ENCODE peak calls at places on chromosomes 12 and 14, in six cellular contexts. One of them, this sample, is unnamed.

GRCh38 chr12:123905319-123905925 is 67.2 kb downstream of the CCDC92 start:
- DNase-seq in H9: peak
- DNase-seq in IMR-90: peak
- DNase-seq in mesenchymal stem cell: peak
- DNase-seq in trophoblast cell: peak
- DNase-seq in H1: no peak
- DNase-seq in this sample: peak

GRCh38 chr12:115097406-115097805 is 413.4 kb upstream of the TBX3 start:
- DNase-seq in H9: no peak
- DNase-seq in IMR-90: no peak
- DNase-seq in mesenchymal stem cell: no peak
- DNase-seq in trophoblast cell: no peak
- DNase-seq in H1: no peak
- DNase-seq in this sample: no peak

GRCh38 chr12:117685115-117685926 is 283.5 kb downstream of the KSR2 start:
- DNase-seq in H9: peak
- DNase-seq in IMR-90: no peak
- DNase-seq in mesenchymal stem cell: peak
- DNase-seq in trophoblast cell: peak
- DNase-seq in H1: peak
- DNase-seq in this sample: peak

GRCh38 chr12:110314308-110314707 is 33.3 kb downstream of the ATP2A2 start:
- DNase-seq in H9: no peak
- DNase-seq in IMR-90: peak
- DNase-seq in mesenchymal stem cell: peak
- DNase-seq in trophoblast cell: no peak
- DNase-seq in H1: no peak
- DNase-seq in this sample: no peak

GRCh38 chr14:64800000-64800399 is 79.7 kb downstream of the SPTB start:
- DNase-seq in H9: peak
- DNase-seq in IMR-90: peak
- DNase-seq in mesenchymal stem cell: peak
- DNase-seq in trophoblast cell: no peak
- DNase-seq in H1: no peak
- DNase-seq in this sample: no peak

GRCh38 chr14:35240233-35240632 is 51.9 kb upstream of the PSMA6 start:
- DNase-seq in H9: no peak
- DNase-seq in IMR-90: no peak
- DNase-seq in mesenchymal stem cell: no peak
- DNase-seq in trophoblast cell: peak
- DNase-seq in H1: no peak
- DNase-seq in this sample: no peak

GRCh38 chr12:52760623-52761022 is 16.5 kb downstream of the KRT76 start:
- DNase-seq in H9: no peak
- DNase-seq in IMR-90: no peak
- DNase-seq in mesenchymal stem cell: no peak
- DNase-seq in trophoblast cell: no peak
- DNase-seq in H1: no peak
- DNase-seq in this sample: no peak

GRCh38 chr14:69582207-69582606 is 7.5 kb upstream of the CCDC177 start:
- DNase-seq in H9: no peak
- DNase-seq in IMR-90: peak
- DNase-seq in mesenchymal stem cell: peak
- DNase-seq in trophoblast cell: no peak
- DNase-seq in H1: no peak
- DNase-seq in this sample: no peak

GRCh38 chr14:74882103-74882920 is 596 bp downstream of the DLST start:
- DNase-seq in H9: no peak
- DNase-seq in IMR-90: peak
- DNase-seq in mesenchymal stem cell: peak
- DNase-seq in trophoblast cell: no peak
- DNase-seq in H1: no peak
- DNase-seq in this sample: peak

GRCh38 chr14:88013750-88014349 is 8.9 kb downstream of the GPR65 start:
- DNase-seq in H9: peak
- DNase-seq in IMR-90: peak
- DNase-seq in mesenchymal stem cell: peak
- DNase-seq in trophoblast cell: peak
- DNase-seq in H1: no peak
- DNase-seq in this sample: peak

GRCh38 chr14:68079941-68080697 is 260.5 kb downstream of the RAD51B start:
- DNase-seq in H9: no peak
- DNase-seq in IMR-90: peak
- DNase-seq in mesenchymal stem cell: peak
- DNase-seq in trophoblast cell: no peak
- DNase-seq in H1: no peak
- DNase-seq in this sample: no peak

GRCh38 chr14:68651652-68652432 is 141.0 kb downstream of the ZFP36L1 start:
- DNase-seq in H9: peak
- DNase-seq in IMR-90: peak
- DNase-seq in mesenchymal stem cell: peak
- DNase-seq in trophoblast cell: no peak
- DNase-seq in H1: no peak
- DNase-seq in this sample: no peak

GRCh38 chr12:109726511-109727038 is 12.9 kb downstream of the FAM222A start:
- DNase-seq in H9: peak
- DNase-seq in IMR-90: no peak
- DNase-seq in mesenchymal stem cell: no peak
- DNase-seq in trophoblast cell: no peak
- DNase-seq in H1: no peak
- DNase-seq in this sample: no peak

GRCh38 chr12:90858261-90858660 is 96.7 kb downstream of the CCER1 start:
- DNase-seq in H9: no peak
- DNase-seq in IMR-90: peak
- DNase-seq in mesenchymal stem cell: no peak
- DNase-seq in trophoblast cell: no peak
- DNase-seq in H1: no peak
- DNase-seq in this sample: peak

GRCh38 chr14:73236157-73236556 is 1.1 kb upstream of the PAPLN start:
- DNase-seq in H9: no peak
- DNase-seq in IMR-90: no peak
- DNase-seq in mesenchymal stem cell: no peak
- DNase-seq in trophoblast cell: no peak
- DNase-seq in H1: no peak
- DNase-seq in this sample: no peak

GRCh38 chr14:73238262-73238852 is 1.1 kb downstream of the PAPLN start:
- DNase-seq in H9: no peak
- DNase-seq in IMR-90: peak
- DNase-seq in mesenchymal stem cell: peak
- DNase-seq in trophoblast cell: no peak
- DNase-seq in H1: no peak
- DNase-seq in this sample: no peak

GRCh38 chr14:73236752-73237218 is 521 bp upstream of the PAPLN start:
- DNase-seq in H9: no peak
- DNase-seq in IMR-90: no peak
- DNase-seq in mesenchymal stem cell: no peak
- DNase-seq in trophoblast cell: no peak
- DNase-seq in H1: no peak
- DNase-seq in this sample: no peak

GRCh38 chr14:73237786-73238261 is 518 bp downstream of the PAPLN start:
- DNase-seq in H9: no peak
- DNase-seq in IMR-90: no peak
- DNase-seq in mesenchymal stem cell: no peak
- DNase-seq in trophoblast cell: no peak
- DNase-seq in H1: no peak
- DNase-seq in this sample: no peak

DNA sequence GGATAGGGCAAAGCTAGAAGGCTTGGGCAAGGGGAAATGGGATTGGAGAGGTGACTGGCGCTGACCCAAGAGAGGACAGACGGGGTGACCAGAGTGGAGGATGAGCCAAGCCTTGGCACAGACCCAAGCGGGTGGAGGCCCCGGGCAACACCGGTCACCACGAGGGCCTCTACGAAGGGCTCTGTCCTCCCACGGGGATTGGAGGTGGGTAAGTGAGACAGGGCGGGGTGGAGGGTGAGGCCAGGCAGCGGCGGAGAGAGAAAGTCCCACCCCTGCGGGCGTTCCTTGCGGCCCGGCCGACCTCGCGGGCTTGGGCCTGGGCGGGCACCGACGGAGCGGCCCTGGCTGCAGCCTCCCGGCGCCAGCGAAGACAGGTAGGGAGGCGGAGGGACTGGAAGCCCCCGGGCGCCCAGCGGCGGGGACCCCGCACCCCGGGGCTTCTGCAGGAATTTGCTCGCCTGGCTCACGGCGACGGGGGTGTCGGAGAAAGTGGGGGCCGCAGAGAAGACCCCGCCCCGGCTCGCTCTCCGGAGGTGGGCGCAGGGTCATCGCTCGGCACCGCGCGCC is at the start of gene PAPLN:
- DNase-seq in H9: no peak
- DNase-seq in IMR-90: no peak
- DNase-seq in mesenchymal stem cell: no peak
- DNase-seq in trophoblast cell: no peak
- DNase-seq in H1: no peak
- DNase-seq in this sample: no peak
- H2AFZ ChIP-seq in H9: no peak
- H2AFZ ChIP-seq in IMR-90: peak
- H2AFZ ChIP-seq in mesenchymal stem cell: peak
- H2AFZ ChIP-seq in trophoblast cell: peak
- H2AFZ ChIP-seq in H1: peak
- H2AFZ ChIP-seq in this sample: peak

DNA sequence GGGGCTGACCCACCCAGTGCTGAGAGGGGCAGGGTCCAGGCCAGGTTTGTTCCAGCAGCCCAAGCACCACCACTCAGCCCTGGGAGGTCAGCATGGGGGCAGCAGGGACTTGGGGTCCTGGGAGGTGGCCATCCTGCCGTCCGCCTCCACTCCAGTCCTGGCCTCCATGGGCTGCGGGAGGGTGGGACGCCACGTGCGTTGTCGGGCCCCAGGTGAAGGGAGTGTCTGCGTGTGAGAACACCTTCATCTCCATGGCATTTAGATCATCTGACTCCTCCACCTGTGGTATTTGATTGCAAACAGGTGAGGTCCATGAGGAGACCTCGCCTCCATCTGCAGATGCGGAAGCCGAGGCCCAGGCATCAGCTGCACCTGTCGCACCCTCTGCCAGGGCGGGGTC is 44.1 kb downstream of the FBRSL1 start:
- DNase-seq in H9: no peak
- DNase-seq in IMR-90: no peak
- DNase-seq in mesenchymal stem cell: no peak
- DNase-seq in trophoblast cell: no peak
- DNase-seq in H1: no peak
- DNase-seq in this sample: no peak
- H4K91ac ChIP-seq in H9: no peak
- H4K91ac ChIP-seq in IMR-90: no peak
- H4K91ac ChIP-seq in mesenchymal stem cell: no peak
- H4K91ac ChIP-seq in trophoblast cell: no peak
- H4K91ac ChIP-seq in H1: no peak
- H4K91ac ChIP-seq in this sample: no peak

GRCh38 chr14:39432619-39433451 is 602 bp upstream of the FBXO33 start:
- DNase-seq in H9: peak
- DNase-seq in IMR-90: peak
- DNase-seq in mesenchymal stem cell: peak
- DNase-seq in trophoblast cell: peak
- DNase-seq in H1: peak
- DNase-seq in this sample: peak

GRCh38 chr14:39433452-39433813 is 1.2 kb upstream of the FBXO33 start:
- DNase-seq in H9: no peak
- DNase-seq in IMR-90: no peak
- DNase-seq in mesenchymal stem cell: no peak
- DNase-seq in trophoblast cell: no peak
- DNase-seq in H1: no peak
- DNase-seq in this sample: no peak

GRCh38 chr14:39431416-39432178 is 636 bp downstream of the FBXO33 start:
- DNase-seq in H9: peak
- DNase-seq in IMR-90: peak
- DNase-seq in mesenchymal stem cell: peak
- DNase-seq in trophoblast cell: peak
- DNase-seq in H1: no peak
- DNase-seq in this sample: peak

GRCh38 chr14:39430762-39431415 is 1.3 kb downstream of the FBXO33 start:
- DNase-seq in H9: no peak
- DNase-seq in IMR-90: peak
- DNase-seq in mesenchymal stem cell: no peak
- DNase-seq in trophoblast cell: peak
- DNase-seq in H1: no peak
- DNase-seq in this sample: no peak

DNA sequence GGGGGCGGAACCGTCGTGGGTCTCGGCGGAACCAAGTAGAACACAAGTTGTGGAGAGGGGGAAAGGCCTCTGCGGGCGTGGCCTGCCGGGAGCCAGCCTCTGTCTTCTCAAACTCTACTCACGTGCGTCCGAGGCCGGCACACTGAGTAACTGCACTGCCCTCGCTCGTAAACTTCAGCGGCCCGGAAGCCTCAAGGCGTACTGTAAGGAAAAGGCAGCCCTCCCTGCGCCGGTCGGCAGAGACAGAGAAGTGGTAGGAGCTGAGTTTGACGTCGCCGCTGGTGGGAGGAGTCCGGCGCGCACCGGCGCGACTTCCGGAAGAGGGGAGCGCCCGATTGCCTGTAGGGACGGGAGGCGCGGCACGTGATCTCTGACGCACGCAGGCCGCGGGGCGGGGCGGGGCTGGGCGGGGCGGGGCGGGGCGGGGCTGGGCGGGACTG is at the start of gene FBXO33:
- DNase-seq in H9: peak
- DNase-seq in IMR-90: peak
- DNase-seq in mesenchymal stem cell: peak
- DNase-seq in trophoblast cell: peak
- DNase-seq in H1: peak
- DNase-seq in this sample: peak
- H3K23ac ChIP-seq in H9: no peak
- H3K23ac ChIP-seq in IMR-90: peak
- H3K23ac ChIP-seq in mesenchymal stem cell: peak
- H3K23ac ChIP-seq in trophoblast cell: peak
- H3K23ac ChIP-seq in H1: no peak
- H3K23ac ChIP-seq in this sample: peak

GRCh38 chr14:94517641-94518257 is 8.5 kb upstream of the SERPINA12 start:
- DNase-seq in H9: no peak
- DNase-seq in IMR-90: no peak
- DNase-seq in mesenchymal stem cell: no peak
- DNase-seq in trophoblast cell: no peak
- DNase-seq in H1: no peak
- DNase-seq in this sample: no peak

GRCh38 chr14:94514351-94514750 is 5.1 kb upstream of the SERPINA12 start:
- DNase-seq in H9: no peak
- DNase-seq in IMR-90: no peak
- DNase-seq in mesenchymal stem cell: no peak
- DNase-seq in trophoblast cell: no peak
- DNase-seq in H1: no peak
- DNase-seq in this sample: no peak

GRCh38 chr14:94515426-94515825 is 6.2 kb upstream of the SERPINA12 start:
- DNase-seq in H9: no peak
- DNase-seq in IMR-90: no peak
- DNase-seq in mesenchymal stem cell: no peak
- DNase-seq in trophoblast cell: peak
- DNase-seq in H1: no peak
- DNase-seq in this sample: no peak

GRCh38 chr14:94515856-94516255 is 6.6 kb upstream of the SERPINA12 start:
- DNase-seq in H9: no peak
- DNase-seq in IMR-90: no peak
- DNase-seq in mesenchymal stem cell: no peak
- DNase-seq in trophoblast cell: no peak
- DNase-seq in H1: no peak
- DNase-seq in this sample: no peak

DNA sequence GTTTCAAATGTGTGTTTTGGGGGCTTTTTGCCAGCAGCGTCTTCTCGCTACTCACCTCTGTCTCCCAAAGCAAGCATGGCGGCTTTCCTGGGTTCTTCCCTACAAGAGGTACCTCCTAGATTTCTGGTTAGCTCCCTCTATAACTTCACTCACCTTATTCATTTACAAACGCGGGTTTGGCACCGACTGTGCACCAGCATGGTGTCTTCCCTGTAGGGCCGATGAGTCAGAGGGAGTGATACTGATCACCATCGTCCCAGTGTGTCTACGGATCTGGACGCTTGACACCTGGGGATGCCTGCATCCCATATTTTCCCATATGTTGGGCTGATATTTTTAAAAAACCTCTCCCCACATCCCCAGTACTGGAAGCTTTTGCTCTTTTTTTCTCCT is 8.0 kb upstream of the SERPINA12 start:
- DNase-seq in H9: no peak
- DNase-seq in IMR-90: no peak
- DNase-seq in mesenchymal stem cell: no peak
- DNase-seq in trophoblast cell: peak
- DNase-seq in H1: no peak
- DNase-seq in this sample: no peak
- H2AFZ ChIP-seq in H9: no peak
- H2AFZ ChIP-seq in IMR-90: no peak
- H2AFZ ChIP-seq in mesenchymal stem cell: no peak
- H2AFZ ChIP-seq in trophoblast cell: no peak
- H2AFZ ChIP-seq in H1: no peak
- H2AFZ ChIP-seq in this sample: no peak